ENCODE peak calls at places on chromosomes 12 and 14, in eight cellular contexts. L, S, V, X, D, T, N and Z are unnamed samples.

GRCh38 chr14:90726656-90727055 is 89.6 kb downstream of the TTC7B start:
- DNase-seq in N (peak), X (no peak), L (peak), S (peak), T (peak), D (peak), V (no peak), Z (no peak)

GRCh38 chr12:127052491-127053232 is 1214.3 kb upstream of the TMEM132C start:
- DNase-seq in X (no peak), S (no peak), L (no peak), V (peak), T (no peak), D (no peak), N (no peak), Z (no peak)

GRCh38 chr14:20719777-20720176 is 25.9 kb upstream of the EDDM3A start:
- DNase-seq in L (no peak), T (no peak), X (no peak), N (no peak), D (no peak), V (no peak), S (no peak), Z (no peak)

GRCh38 chr12:82099216-82099615 is 259.0 kb downstream of the CCDC59 start:
- DNase-seq in T (no peak), D (no peak), L (no peak), N (no peak), V (no peak), S (no peak), X (no peak), Z (no peak)

GRCh38 chr14:69093551-69094421 is 59.1 kb downstream of the DCAF5 start:
- DNase-seq in X (peak), V (peak), D (peak), S (peak), N (no peak), T (no peak), L (no peak), Z (no peak)

GRCh38 chr14:87186745-87187144 is 806.2 kb downstream of the GALC start:
- DNase-seq in T (no peak), N (peak), X (no peak), V (no peak), S (no peak), L (no peak), D (no peak), Z (no peak)

GRCh38 chr12:56839489-56840442 is 76.6 kb downstream of the HSD17B6 start:
- DNase-seq in X (no peak), S (peak), V (peak), L (no peak), T (no peak), N (peak), D (peak), Z (no peak)

GRCh38 chr12:44317651-44318126 is 481.8 kb downstream of the TMEM117 start:
- DNase-seq in S (no peak), T (no peak), D (no peak), V (peak), L (no peak), X (no peak), N (peak), Z (no peak)

GRCh38 chr14:96194262-96194656 is 10.4 kb upstream of the BDKRB2 start:
- DNase-seq in T (no peak), N (no peak), D (no peak), V (no peak), X (no peak), S (no peak), L (no peak), Z (no peak)

GRCh38 chr14:49594347-49595089 is 4.2 kb upstream of the LRR1 start:
- DNase-seq in L (no peak), T (no peak), X (no peak), V (no peak), N (no peak), D (no peak), S (no peak), Z (no peak)

GRCh38 chr12:103924761-103925641 is 5.2 kb upstream of the HSP90B1 start:
- DNase-seq in N (no peak), S (no peak), L (no peak), D (no peak), V (peak), X (peak), T (no peak), Z (no peak)

GRCh38 chr12:113860950-113861349 is 105.2 kb downstream of the RBM19 start:
- DNase-seq in V (peak), D (no peak), T (no peak), N (peak), L (no peak), S (no peak), X (no peak), Z (peak)

GRCh38 chr12:50647479-50647878 is 116.4 kb upstream of the ATF1 start:
- DNase-seq in L (no peak), V (peak), S (no peak), N (no peak), T (no peak), X (no peak), D (no peak), Z (no peak)

GRCh38 chr12:11730299-11731041 is 81.0 kb downstream of the ETV6 start:
- DNase-seq in T (no peak), D (no peak), V (no peak), L (no peak), S (no peak), N (no peak), X (peak), Z (no peak)

GRCh38 chr14:102316048-102316745 is 3.3 kb upstream of the ZNF839 start:
- DNase-seq in S (no peak), V (peak), X (peak), D (no peak), N (no peak), L (no peak), T (peak), Z (no peak)